ENCODE peak calls at places on chromosome 20, in nine cellular contexts. A, K, C, F, E, I, G, Z and Q are unnamed samples.

GRCh38 chr20:56989516-56989915 is 276.9 kb downstream of the BMP7 start:
- DNase-seq in K (no peak), F (no peak), C (no peak), G (no peak), A (no peak), Z (no peak), I (no peak), E (no peak), Q (no peak)

GRCh38 chr20:61569836-61570235 is 317.8 kb downstream of the CDH4 start:
- DNase-seq in I (no peak), C (no peak), E (no peak), K (no peak), A (no peak), F (no peak), G (no peak), Z (no peak), Q (peak)

GRCh38 chr20:3710027-3710426 is 2.4 kb downstream of the SIGLEC1 start:
- DNase-seq in G (peak), F (no peak), C (no peak), I (no peak), K (no peak), A (peak), E (no peak), Z (no peak), Q (no peak)

GRCh38 chr20:63279931-63280330 is 7.3 kb downstream of the ARFGAP1 start:
- DNase-seq in A (no peak), E (no peak), Z (no peak), C (no peak), G (no peak), F (no peak), I (no peak), K (no peak), Q (no peak)

GRCh38 chr20:53901064-53901463 is 169.3 kb downstream of the BCAS1 start:
- DNase-seq in Z (peak), G (no peak), E (no peak), K (no peak), A (no peak), I (no peak), C (no peak), F (peak), Q (no peak)

GRCh38 chr20:18094191-18094590 is 36.5 kb upstream of the OVOL2 start:
- DNase-seq in K (no peak), E (no peak), I (no peak), A (no peak), F (no peak), G (no peak), Z (no peak), C (no peak), Q (no peak)

GRCh38 chr20:20837574-20838021 is 125.2 kb upstream of the RALGAPA2 start:
- DNase-seq in A (peak), K (peak), C (peak), I (peak), Z (peak), F (peak), E (no peak), G (peak), Q (peak)

GRCh38 chr20:33908351-33908750 is 85.4 kb upstream of the RALY start:
- DNase-seq in C (no peak), Z (peak), K (no peak), E (no peak), G (no peak), I (no peak), A (no peak), F (no peak), Q (no peak)

GRCh38 chr20:62536731-62537401 is 61.1 kb upstream of the GATA5 start:
- DNase-seq in G (peak), I (no peak), F (no peak), K (no peak), C (no peak), Z (no peak), E (no peak), A (no peak), Q (no peak)

GRCh38 chr20:59938696-59939051 is 1.4 kb downstream of the PPP1R3D start:
- DNase-seq in A (no peak), E (no peak), I (no peak), G (peak), K (no peak), Z (no peak), C (no peak), F (no peak), Q (peak)

GRCh38 chr20:47761478-47762047 is 23.7 kb downstream of the SULF2 start:
- DNase-seq in A (no peak), G (no peak), Z (no peak), I (no peak), F (no peak), K (no peak), C (no peak), E (no peak), Q (no peak)

GRCh38 chr20:14264869-14265268 is 72.5 kb downstream of the FLRT3 start:
- DNase-seq in E (no peak), F (peak), I (peak), G (no peak), C (no peak), A (no peak), K (no peak), Z (peak), Q (no peak)

GRCh38 chr20:14523090-14523489 is 185.7 kb upstream of the FLRT3 start:
- DNase-seq in E (no peak), A (no peak), K (no peak), Z (no peak), G (no peak), I (no peak), C (no peak), F (no peak), Q (no peak)

GRCh38 chr20:12458241-12458640 is 540.5 kb downstream of the BTBD3 start:
- DNase-seq in Z (no peak), I (no peak), F (no peak), C (no peak), A (no peak), K (no peak), G (no peak), E (no peak), Q (no peak)

GRCh38 chr20:34362502-34363061 is 491 bp upstream of the ITCH start:
- DNase-seq in G (no peak), A (no peak), F (no peak), K (no peak), E (no peak), C (no peak), Z (no peak), I (no peak), Q (no peak)

GRCh38 chr20:50844430-50845100 is 49.7 kb downstream of the BCAS4 start:
- DNase-seq in I (no peak), K (peak), E (no peak), Z (peak), G (no peak), C (no peak), F (peak), A (no peak), Q (peak)

GRCh38 chr20:36950432-36951197 is 893 bp downstream of the SAMHD1 start:
- DNase-seq in F (peak), E (peak), K (no peak), C (no peak), G (no peak), A (no peak), Z (peak), I (no peak), Q (peak)

GRCh38 chr20:56807118-56807517 is 178.0 kb downstream of the TFAP2C start:
- DNase-seq in F (no peak), K (no peak), G (no peak), I (no peak), A (no peak), Z (no peak), C (no peak), E (no peak), Q (no peak)

GRCh38 chr20:58150772-58151171 is 77.7 kb downstream of the ANKRD60 start:
- DNase-seq in K (no peak), Z (no peak), A (peak), E (no peak), F (no peak), I (no peak), C (no peak), G (no peak), Q (no peak)

GRCh38 chr20:57024849-57025248 is 241.6 kb downstream of the BMP7 start:
- DNase-seq in E (no peak), Z (no peak), C (no peak), I (no peak), G (no peak), K (no peak), A (no peak), F (no peak), Q (no peak)

GRCh38 chr20:14334306-14334930 is 3.0 kb downstream of the FLRT3 start:
- DNase-seq in I (peak), C (peak), G (no peak), E (no peak), A (no peak), K (no peak), F (peak), Z (peak), Q (no peak)

GRCh38 chr20:24059174-24059573 is 70.6 kb upstream of the GGTLC1 start:
- DNase-seq in I (no peak), A (no peak), G (no peak), F (no peak), K (no peak), E (no peak), C (no peak), Z (no peak), Q (no peak)

GRCh38 chr20:51541189-51542032 is 1.1 kb downstream of the NFATC2 start:
- DNase-seq in A (peak), G (peak), F (no peak), C (no peak), E (peak), K (no peak), Z (peak), I (no peak), Q (peak)

GRCh38 chr20:53869466-53870258 is 200.7 kb downstream of the BCAS1 start:
- DNase-seq in I (peak), A (no peak), K (peak), G (peak), F (peak), Z (peak), C (peak), E (peak), Q (peak)

GRCh38 chr20:63501818-63502670 is 3.2 kb upstream of the EEF1A2 start:
- DNase-seq in E (no peak), F (no peak), Z (no peak), K (no peak), I (peak), A (no peak), C (no peak), G (peak), Q (no peak)

GRCh38 chr20:59819496-59820203 is 113.8 kb downstream of the SYCP2 start:
- DNase-seq in I (peak), Z (no peak), G (no peak), A (peak), K (no peak), F (no peak), E (no peak), C (no peak), Q (no peak)

GRCh38 chr20:13786143-13786828 is 1.5 kb downstream of the NDUFAF5 start:
- DNase-seq in A (no peak), E (no peak), C (no peak), K (no peak), I (no peak), F (no peak), G (no peak), Z (no peak), Q (no peak)

GRCh38 chr20:64041781-64042771 is 6.1 kb downstream of the C20orf204 start:
- DNase-seq in G (no peak), E (no peak), A (no peak), Z (no peak), F (no peak), I (no peak), K (no peak), C (no peak), Q (no peak)

GRCh38 chr20:5703542-5704215 is 46.5 kb upstream of the SHLD1 start:
- DNase-seq in F (no peak), I (peak), G (no peak), Z (no peak), K (no peak), E (no peak), C (no peak), A (no peak), Q (no peak)

GRCh38 chr20:6473197-6473596 is 294.3 kb upstream of the BMP2 start:
- DNase-seq in Z (peak), G (no peak), E (no peak), A (no peak), K (no peak), C (no peak), I (no peak), F (no peak), Q (no peak)

GRCh38 chr20:51752343-51752951 is 15.7 kb downstream of the ATP9A start:
- DNase-seq in K (no peak), E (no peak), G (no peak), A (no peak), Z (peak), C (no peak), I (no peak), F (peak), Q (no peak)

GRCh38 chr20:60049601-60050000 is 91.4 kb downstream of the CDH26 start:
- DNase-seq in F (no peak), E (no peak), K (no peak), C (no peak), I (no peak), G (no peak), A (no peak), Z (no peak), Q (no peak)

GRCh38 chr20:9161308-9161707 is 92.4 kb downstream of the PLCB4 start:
- DNase-seq in K (no peak), C (no peak), E (no peak), A (no peak), F (no peak), Z (no peak), G (no peak), I (no peak), Q (no peak)

GRCh38 chr20:9270831-9271230 is 201.9 kb downstream of the PLCB4 start:
- DNase-seq in C (no peak), Z (peak), K (no peak), F (peak), E (no peak), G (no peak), A (no peak), I (no peak), Q (no peak)

GRCh38 chr20:41003143-41003932 is 25.3 kb upstream of the TOP1 start:
- DNase-seq in G (peak), Z (peak), K (peak), A (no peak), F (peak), E (peak), I (no peak), C (no peak), Q (no peak)

DNA sequence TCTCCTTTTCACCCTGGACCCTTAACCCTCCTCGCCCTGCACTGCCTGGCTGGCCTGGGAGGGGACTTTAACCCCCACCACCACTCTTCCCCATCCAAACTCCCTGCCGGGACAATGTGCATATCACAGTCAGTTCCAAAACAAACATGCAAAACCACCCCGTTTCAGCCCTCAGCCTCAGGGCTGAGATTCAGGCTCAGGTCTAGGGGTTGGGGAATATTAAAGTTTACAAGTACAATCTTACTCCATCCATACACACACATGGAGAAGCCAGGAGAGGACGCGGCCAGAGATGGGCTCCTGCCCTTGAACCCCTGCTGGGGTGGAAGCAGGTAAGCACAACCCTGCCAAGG is 534 bp downstream of the KIAA1755 start:
- DNase-seq in I (peak), Z (no peak), C (no peak), G (no peak), E (no peak), A (no peak), F (no peak), K (no peak), Q (no peak)
- H3K4me3 ChIP-seq in I (peak), Z (peak), C (peak), G (peak), E (peak), A (no peak), F (no peak), K (no peak), Q (peak)

GRCh38 chr20:45735988-45736387 is 13.8 kb downstream of the SPINT4 start:
- DNase-seq in I (no peak), A (no peak), F (no peak), Z (no peak), C (no peak), E (no peak), K (no peak), G (no peak), Q (no peak)

GRCh38 chr20:45732199-45732598 is 10.1 kb downstream of the SPINT4 start:
- DNase-seq in K (no peak), C (no peak), F (no peak), E (no peak), G (no peak), I (no peak), A (no peak), Z (no peak), Q (no peak)

GRCh38 chr20:45735552-45735951 is 13.4 kb downstream of the SPINT4 start:
- DNase-seq in Z (no peak), G (no peak), F (no peak), E (no peak), C (no peak), I (no peak), A (no peak), K (no peak), Q (no peak)
- H3K4me3 ChIP-seq in Z (no peak), G (no peak), F (no peak), E (no peak), C (no peak), I (no peak), A (no peak), K (no peak), Q (no peak)

DNA sequence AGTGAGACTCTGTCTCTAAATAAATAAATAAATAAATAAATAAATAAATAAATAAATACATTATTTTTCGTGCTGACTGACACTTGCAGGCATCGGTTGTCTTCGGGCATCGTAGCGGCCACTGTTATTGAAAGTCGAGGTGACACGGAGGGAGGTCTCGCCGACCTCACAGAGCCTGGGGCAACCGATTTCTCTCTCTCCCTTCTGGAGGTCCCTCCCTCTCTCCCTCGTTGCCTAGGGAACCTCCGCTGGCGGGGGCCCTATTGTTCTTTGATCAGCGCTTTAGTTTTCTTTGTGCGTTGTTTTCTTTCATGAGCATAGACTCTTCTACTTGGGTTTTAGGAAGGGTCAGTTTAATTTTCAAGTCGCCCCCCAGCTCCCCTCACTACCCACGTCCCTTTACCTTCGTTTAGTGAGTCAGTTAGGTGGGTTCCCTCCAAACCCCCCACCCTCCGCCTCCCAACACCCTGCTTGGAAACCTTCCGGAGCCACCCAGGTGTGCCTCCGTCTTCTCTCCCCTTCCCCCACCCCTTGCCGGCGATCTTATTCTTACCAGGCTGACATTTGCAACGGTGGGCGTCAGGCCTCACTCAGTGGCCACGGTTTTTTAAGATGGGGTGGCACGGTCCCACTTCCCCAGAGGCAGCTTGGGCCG is 345.3 kb upstream of the DEFB115 start:
- DNase-seq in K (no peak), I (no peak), Z (peak), A (no peak), F (no peak), G (no peak), E (no peak), C (peak), Q (no peak)
- H3K4me3 ChIP-seq in K (no peak), I (no peak), Z (peak), A (no peak), F (no peak), G (peak), E (no peak), C (no peak), Q (no peak)

DNA sequence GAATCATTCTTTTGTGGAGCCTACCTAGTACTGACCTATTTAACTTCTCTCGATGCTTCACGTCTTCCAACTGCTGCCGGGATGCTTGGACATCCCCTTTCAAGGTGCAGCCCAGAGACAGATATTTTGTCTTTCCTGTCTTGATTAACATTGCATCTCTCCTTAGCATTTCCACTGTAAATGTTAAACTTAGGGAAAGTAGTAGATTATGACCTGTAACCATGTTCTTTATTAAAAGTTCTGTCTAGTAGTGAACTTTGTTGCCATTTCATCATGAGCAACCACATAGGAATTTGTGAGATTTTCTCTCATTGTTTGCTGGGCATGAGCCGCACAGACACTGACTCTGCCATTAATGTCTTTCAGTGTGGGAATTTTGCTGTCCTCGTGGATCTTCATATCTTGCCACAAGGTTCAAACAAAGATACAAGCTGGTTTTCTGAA is 117.9 kb downstream of the JAG1 start:
- DNase-seq in E (no peak), F (peak), Z (peak), G (no peak), K (no peak), A (no peak), I (no peak), C (no peak), Q (no peak)
- H3K4me3 ChIP-seq in E (no peak), F (no peak), Z (no peak), G (no peak), K (no peak), A (no peak), I (no peak), C (no peak), Q (peak)

GRCh38 chr20:19211252-19211651 is 1.2 kb upstream of the SLC24A3 start:
- DNase-seq in G (peak), E (no peak), C (no peak), K (no peak), Z (no peak), F (no peak), A (no peak), I (no peak), Q (no peak)
- H3K4me3 ChIP-seq in G (no peak), E (no peak), C (peak), K (no peak), Z (no peak), F (no peak), A (no peak), I (no peak), Q (no peak)

GRCh38 chr20:49285233-49285668 is 7.4 kb upstream of the ZNFX1 start:
- DNase-seq in K (no peak), F (no peak), C (no peak), Z (no peak), I (no peak), G (no peak), A (no peak), E (no peak), Q (no peak)
- H3K4me3 ChIP-seq in K (no peak), F (peak), C (peak), Z (no peak), I (no peak), G (no peak), A (no peak), E (no peak), Q (no peak)

GRCh38 chr20:22566876-22567658 is 17.3 kb downstream of the FOXA2 start:
- DNase-seq in I (no peak), F (no peak), K (no peak), E (no peak), C (no peak), Z (no peak), A (no peak), G (no peak), Q (no peak)
- H3K4me3 ChIP-seq in I (no peak), F (no peak), K (no peak), E (no peak), C (no peak), Z (no peak), A (no peak), G (no peak), Q (no peak)